ENCODE peak calls at places on chromosomes 16 and 17, in six cellular contexts. P is RWPE2, H is EL, K is AG08395, E is pancreas, V is lower leg skin. F is an unnamed sample.

GRCh38 chr17:17780941-17781590 is 55.7 kb downstream of the SREBF1 start:
- DNase-seq in K (no peak), E (no peak), V (no peak), P (no peak), H (peak), F (no peak)

GRCh38 chr17:65707780-65708179 is 146.3 kb upstream of the AXIN2 start:
- DNase-seq in V (no peak), P (no peak), K (no peak), H (no peak), E (no peak), F (no peak)

GRCh38 chr17:80647746-80648145 is 103.1 kb downstream of the RPTOR start:
- DNase-seq in P (no peak), K (peak), V (no peak), H (peak), E (no peak), F (no peak)

GRCh38 chr17:69506489-69506888 is 92.0 kb downstream of the MAP2K6 start:
- DNase-seq in K (no peak), H (peak), P (no peak), V (no peak), E (no peak), F (no peak)

GRCh38 chr16:69831212-69832123 is 69.3 kb downstream of the WWP2 start:
- DNase-seq in P (no peak), E (no peak), K (peak), V (no peak), H (peak), F (no peak)

GRCh38 chr16:49615606-49616005 is 240.3 kb downstream of the ZNF423 start:
- DNase-seq in E (no peak), P (no peak), H (no peak), K (no peak), V (no peak), F (peak)

GRCh38 chr16:55622930-55623561 is 32.7 kb upstream of the SLC6A2 start:
- DNase-seq in E (no peak), P (no peak), K (no peak), H (no peak), V (no peak), F (no peak)

GRCh38 chr16:72537684-72538083 is 365.7 kb upstream of the PMFBP1 start:
- DNase-seq in P (no peak), K (peak), H (peak), E (no peak), V (no peak), F (no peak)

GRCh38 chr16:27325736-27326135 is 12.0 kb downstream of the IL4R start:
- DNase-seq in E (no peak), P (no peak), V (no peak), K (no peak), H (no peak), F (peak)

GRCh38 chr17:76261421-76262215 is 3.5 kb upstream of the UBALD2 start:
- DNase-seq in P (no peak), V (no peak), K (no peak), E (no peak), H (no peak), F (no peak)

GRCh38 chr16:70604407-70605283 is 41.7 kb upstream of the IL34 start:
- DNase-seq in K (no peak), P (no peak), V (no peak), E (no peak), H (no peak), F (no peak)

GRCh38 chr17:72523491-72523890 is 402.7 kb downstream of the SOX9 start:
- DNase-seq in K (no peak), H (no peak), E (no peak), V (no peak), P (no peak), F (no peak)

GRCh38 chr16:89143201-89143741 is 28.3 kb upstream of the CDH15 start:
- DNase-seq in E (no peak), K (no peak), H (no peak), V (no peak), P (peak), F (peak)

GRCh38 chr17:40558651-40559015 is 6.6 kb downstream of the CCR7 start:
- DNase-seq in E (no peak), V (no peak), H (no peak), P (no peak), K (no peak), F (no peak)

GRCh38 chr16:66103245-66103644 is 263.2 kb upstream of the CDH5 start:
- DNase-seq in V (no peak), K (no peak), P (no peak), E (no peak), H (peak), F (no peak)

GRCh38 chr16:88883946-88884345 is 17.5 kb upstream of the PABPN1L start:
- DNase-seq in E (no peak), P (no peak), V (no peak), K (no peak), H (no peak), F (no peak)

GRCh38 chr17:63819131-63819530 is 8.1 kb upstream of the PSMC5 start:
- DNase-seq in V (no peak), K (no peak), P (no peak), E (no peak), H (no peak), F (no peak)

GRCh38 chr17:71163121-71163812 is 957.6 kb upstream of the SOX9 start:
- DNase-seq in K (no peak), V (no peak), E (peak), P (no peak), H (no peak), F (no peak)

GRCh38 chr17:49595980-49596379 is 20.3 kb downstream of the NXPH3 start:
- DNase-seq in P (no peak), H (no peak), V (no peak), E (no peak), K (no peak), F (no peak)

GRCh38 chr17:56144205-56144604 is 9.1 kb upstream of the ANKFN1 start:
- DNase-seq in E (no peak), H (no peak), P (no peak), K (no peak), V (no peak), F (no peak)

GRCh38 chr16:81608515-81609209 is 164.1 kb downstream of the CMIP start:
- DNase-seq in H (peak), V (no peak), K (peak), P (no peak), E (no peak), F (no peak)

GRCh38 chr17:77107506-77108433 is 33.0 kb upstream of the SEC14L1 start:
- DNase-seq in H (peak), K (peak), V (no peak), P (no peak), E (no peak), F (no peak)

GRCh38 chr17:81480140-81480917 is 32.3 kb downstream of the ACTG1 start:
- DNase-seq in V (no peak), E (no peak), K (peak), H (peak), P (no peak), F (no peak)

GRCh38 chr17:48625502-48626201 is 506 bp downstream of the HOXB9 start:
- DNase-seq in K (peak), P (no peak), H (no peak), E (no peak), V (no peak), F (no peak)

GRCh38 chr17:6392609-6393367 is 42.1 kb downstream of the AIPL1 start:
- DNase-seq in E (no peak), K (no peak), P (no peak), V (no peak), H (no peak), F (no peak)

GRCh38 chr16:86343111-86343642 is 167.2 kb upstream of the FOXF1 start:
- DNase-seq in H (peak), V (no peak), E (no peak), P (no peak), K (peak), F (peak)